ENCODE peak calls at places on chromosomes 13 and 19, in five cellular contexts. T, P, C, U and O are unnamed samples. For H3K27me3, the result is how much of the 10 kb centered on the place peaks cover.

GRCh38 chr13:78160793-78161192 is 242.2 kb upstream of the EDNRB start:
- DNase-seq in T (no peak), P (peak), C (no peak), U (no peak), O (no peak)

GRCh38 chr13:21429217-21429616 is 29.9 kb downstream of the ZDHHC20 start:
- DNase-seq in T (no peak), P (no peak), C (no peak), U (no peak), O (no peak)

GRCh38 chr19:33630880-33631627 is 9.3 kb downstream of the CHST8 start:
- DNase-seq in T (peak), P (no peak), C (no peak), U (peak), O (no peak)

GRCh38 chr19:46766569-46767317 is 20.5 kb upstream of the STRN4 start:
- DNase-seq in T (peak), P (no peak), C (no peak), U (peak), O (peak)

GRCh38 chr13:73417012-73417615 is 358.3 kb downstream of the KLF5 start:
- DNase-seq in T (no peak), P (no peak), C (no peak), U (peak), O (peak)

GRCh38 chr19:50501186-50501567 is 9.8 kb downstream of the JOSD2 start:
- DNase-seq in T (no peak), P (no peak), C (no peak), U (no peak), O (no peak)

GRCh38 chr19:16191216-16191908 is 6.2 kb downstream of the FAM32A start:
- DNase-seq in T (no peak), P (no peak), C (no peak), U (no peak), O (peak)

GRCh38 chr13:53206455-53206854 is 177.8 kb downstream of the OLFM4 start:
- DNase-seq in T (no peak), P (no peak), C (no peak), U (peak), O (peak)

GRCh38 chr13:92573467-92574057 is 653.0 kb upstream of the GPC6 start:
- DNase-seq in T (no peak), P (no peak), C (no peak), U (peak), O (peak)

GRCh38 chr19:33301900-33302174 is 497 bp downstream of the CEBPA start:
- DNase-seq in T (no peak), P (no peak), C (no peak), U (no peak), O (peak)

GRCh38 chr19:38263696-38264485 is 482 bp upstream of the SPINT2 start:
- DNase-seq in T (peak), P (no peak), C (peak), U (peak), O (peak)

GRCh38 chr19:47229674-47230121 is 1.3 kb downstream of the BBC3 start:
- DNase-seq in T (no peak), P (no peak), C (no peak), U (peak), O (no peak)

GRCh38 chr19:32416749-32417469 is 11.3 kb downstream of the DPY19L3 start:
- DNase-seq in T (no peak), P (no peak), C (no peak), U (no peak), O (no peak)

GRCh38 chr19:35316560-35316959 is 12.4 kb upstream of the CD22 start:
- DNase-seq in T (no peak), P (no peak), C (no peak), U (no peak), O (no peak)

GRCh38 chr13:79936368-79937136 is 404.4 kb downstream of the SPRY2 start:
- DNase-seq in T (peak), P (peak), C (no peak), U (no peak), O (no peak)

GRCh38 chr13:22012676-22013075 is 341.8 kb downstream of the FGF9 start:
- DNase-seq in T (no peak), P (no peak), C (no peak), U (no peak), O (no peak)

GRCh38 chr19:3342246-3342645 is 24.1 kb upstream of the NFIC start:
- DNase-seq in T (no peak), P (no peak), C (no peak), U (peak), O (no peak)

GRCh38 chr19:20151617-20152145 is 15.3 kb upstream of the ZNF486 start:
- DNase-seq in T (no peak), P (no peak), C (no peak), U (peak), O (peak)

GRCh38 chr13:90721937-90722336 is 625.5 kb upstream of the MIR17HG start:
- DNase-seq in T (no peak), P (no peak), C (no peak), U (no peak), O (no peak)

GRCh38 chr19:4303778-4304508 is 455 bp upstream of the FSD1 start:
- DNase-seq in T (no peak), P (no peak), C (no peak), U (peak), O (no peak)

GRCh38 chr13:27791146-27791900 is 960 bp upstream of the GSX1 start:
- DNase-seq in T (no peak), P (no peak), C (no peak), U (peak), O (peak)

GRCh38 chr19:49836176-49837008 is 14.6 kb upstream of the PTOV1 start:
- DNase-seq in T (no peak), P (no peak), C (no peak), U (peak), O (no peak)

GRCh38 chr19:48571378-48572162 is 19.6 kb downstream of the SULT2B1 start:
- DNase-seq in T (no peak), P (no peak), C (no peak), U (peak), O (no peak)

GRCh38 chr19:43598445-43599240 is 2.2 kb downstream of the ZNF576 start:
- DNase-seq in T (no peak), P (no peak), C (no peak), U (no peak), O (no peak)

DNA sequence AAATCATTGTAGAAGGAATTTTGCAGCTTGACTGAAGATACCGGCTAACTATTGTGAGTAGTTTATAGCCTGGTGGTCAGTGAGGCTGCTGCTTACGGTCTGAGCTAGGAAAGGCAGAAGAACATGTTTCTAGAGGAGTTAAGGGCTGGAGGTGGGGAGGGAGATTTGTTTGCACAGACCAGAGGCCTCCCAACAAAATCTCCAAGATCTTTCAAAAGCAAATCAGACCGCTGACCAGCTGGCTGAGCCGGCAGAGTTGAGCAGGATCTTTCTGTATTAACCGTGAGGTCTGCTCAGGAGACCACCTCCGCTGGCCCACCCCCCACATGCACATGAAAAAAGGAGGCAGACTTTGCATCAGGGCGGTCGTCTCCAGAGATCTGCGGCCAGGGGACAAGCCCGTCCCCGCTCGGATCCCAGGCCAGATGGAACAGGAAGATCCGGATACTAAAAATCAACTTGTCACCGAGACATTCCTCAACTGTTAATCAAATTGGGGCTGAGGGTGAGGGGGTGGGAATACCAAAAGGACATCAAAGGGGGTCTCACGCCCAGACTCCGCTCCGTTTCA is 318.8 kb downstream of the ZNF536 start:
- DNase-seq in T (no peak), P (no peak), C (no peak), U (peak), O (peak)
- H3K27me3 ChIP-seq in T (under half), P (under half), C (under half), U (under half), O (under half)

GRCh38 chr19:41495589-41495988 is 52.6 kb downstream of the ERICH4 start:
- DNase-seq in T (no peak), P (no peak), C (no peak), U (no peak), O (no peak)
- H3K27me3 ChIP-seq in T (under half), P (under half), C (under half), U (under half), O (under half)

DNA sequence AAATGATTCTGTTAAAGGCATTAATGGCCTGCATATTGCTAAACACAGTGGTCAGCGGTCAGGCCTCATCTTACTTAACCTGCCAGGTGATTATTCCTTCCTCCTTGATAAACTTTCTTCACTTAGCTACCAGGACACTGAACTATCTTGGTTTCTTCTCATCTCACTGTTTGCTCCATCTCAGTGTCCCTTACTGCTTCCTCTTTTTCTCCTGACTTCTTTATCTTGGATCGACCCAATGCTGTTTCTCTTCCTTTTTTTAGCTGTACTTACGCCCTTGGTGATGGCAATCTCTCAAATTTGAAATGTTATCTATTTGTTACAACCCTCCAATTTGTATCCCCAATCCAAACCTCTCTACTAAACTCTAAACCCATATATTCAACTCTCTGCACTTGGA is 7.8 kb upstream of the CLC start:
- DNase-seq in T (no peak), P (no peak), C (no peak), U (no peak), O (no peak)
- H3K27me3 ChIP-seq in T (under half), P (under half), C (under half), U (under half), O (under half)

GRCh38 chr13:112107289-112107688 is 40.3 kb downstream of the SOX1 start:
- DNase-seq in T (no peak), P (no peak), C (no peak), U (peak), O (no peak)
- H3K27me3 ChIP-seq in T (under half), P (under half), C (under half), U (half or more), O (half or more)

DNA sequence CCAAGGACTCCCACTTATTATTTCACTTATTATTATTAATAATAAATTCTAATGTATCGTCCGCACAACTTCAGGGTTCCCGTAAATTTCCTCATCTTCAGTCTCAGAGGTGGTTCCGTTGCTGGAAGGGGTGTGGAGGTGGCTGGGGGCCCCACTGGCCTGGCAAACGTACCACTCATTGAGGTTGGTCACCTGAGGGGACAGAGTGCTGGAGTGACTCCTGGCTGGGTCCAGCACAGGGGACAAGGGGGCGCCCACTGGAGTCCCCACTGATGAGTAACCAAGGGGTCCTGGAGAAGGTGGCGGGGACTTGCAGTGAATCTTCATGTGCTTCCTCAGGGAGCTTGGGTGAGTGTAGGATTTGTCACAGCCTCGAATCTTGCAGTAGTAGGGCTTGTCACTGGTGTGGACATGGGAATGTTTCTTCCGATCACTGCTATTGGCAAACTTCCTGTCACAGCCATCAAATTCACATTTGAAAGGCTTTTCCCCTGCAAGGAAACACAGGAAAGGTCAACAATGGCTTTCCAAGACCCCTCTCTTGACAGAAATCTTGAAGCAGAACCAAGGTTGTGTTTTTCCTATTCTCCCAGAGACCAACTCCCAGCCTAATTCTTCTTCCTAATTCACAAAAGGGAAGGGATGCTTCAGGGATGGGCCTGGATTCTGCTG is 6.1 kb downstream of the ZIC5 start:
- DNase-seq in T (no peak), P (no peak), C (no peak), U (no peak), O (no peak)
- H3K27me3 ChIP-seq in T (half or more), P (half or more), C (under half), U (under half), O (half or more)

GRCh38 chr13:66301482-66301881 is 928.7 kb downstream of the PCDH9 start:
- DNase-seq in T (no peak), P (no peak), C (no peak), U (no peak), O (no peak)
- H3K27me3 ChIP-seq in T (under half), P (under half), C (under half), U (under half), O (under half)